ENCODE peak calls at places on chromosomes 5 and 9, in seven cellular contexts. U is Kasumi-1, T is AG09319, Y is AG04450, H is HCEC 1CT, A is H4, E is dorsolateral prefrontal cortex. L is an unnamed sample.

GRCh38 chr9:34647651-34648050 is 1.2 kb downstream of the GALT start:
- DNase-seq in U (no peak), T (no peak), Y (no peak), H (no peak), A (no peak), E (no peak), L (no peak)

GRCh38 chr9:127673234-127673633 is 33.6 kb upstream of the CFAP157 start:
- DNase-seq in U (no peak), T (no peak), Y (no peak), H (no peak), A (no peak), E (no peak), L (no peak)

GRCh38 chr5:76401801-76402250 is 1.3 kb upstream of the IQGAP2 start:
- DNase-seq in U (no peak), T (no peak), Y (no peak), H (no peak), A (no peak), E (no peak), L (no peak)

GRCh38 chr9:5392285-5392684 is 45.4 kb downstream of the PLGRKT start:
- DNase-seq in U (no peak), T (no peak), Y (no peak), H (peak), A (no peak), E (no peak), L (no peak)

GRCh38 chr5:83955916-83956315 is 235.3 kb upstream of the HAPLN1 start:
- DNase-seq in U (peak), T (peak), Y (peak), H (peak), A (peak), E (no peak), L (no peak)

GRCh38 chr9:63817622-63818518 is 1467.1 kb downstream of the FOXD4L5 start:
- DNase-seq in U (no peak), T (no peak), Y (no peak), H (no peak), A (peak), E (peak), L (no peak)

GRCh38 chr5:96080557-96080956 is 118.9 kb upstream of the ELL2 start:
- DNase-seq in U (no peak), T (no peak), Y (no peak), H (peak), A (no peak), E (no peak), L (no peak)

GRCh38 chr9:120412425-120412951 is 167.5 kb downstream of the CDK5RAP2 start:
- DNase-seq in U (no peak), T (peak), Y (peak), H (no peak), A (peak), E (no peak), L (no peak)

GRCh38 chr5:168039485-168040005 is 251.9 kb upstream of the WWC1 start:
- DNase-seq in U (no peak), T (no peak), Y (no peak), H (no peak), A (no peak), E (no peak), L (no peak)

GRCh38 chr9:4080889-4081548 is 218.8 kb downstream of the GLIS3 start:
- DNase-seq in U (no peak), T (no peak), Y (no peak), H (peak), A (no peak), E (no peak), L (no peak)

GRCh38 chr9:131695366-131696162 is 44.3 kb downstream of the RAPGEF1 start:
- DNase-seq in U (no peak), T (no peak), Y (no peak), H (no peak), A (no peak), E (no peak), L (no peak)

GRCh38 chr9:8733096-8733954 is 933.7 kb upstream of the DMAC1 start:
- DNase-seq in U (no peak), T (no peak), Y (no peak), H (no peak), A (peak), E (peak), L (peak)